ENCODE peak calls at places on chromosomes 5 and 9, in five cellular contexts. V is pons; P is HS-27A; Z is naive thymus-derived CD8-positive, alpha-beta T cell; L is lower leg skin. C is an unnamed sample.

GRCh38 chr5:120096413-120096812 is 367.7 kb upstream of the PRR16 start:
- DNase-seq in P (peak; percentile 14), Z (no peak), V (no peak), L (no peak), C (no peak)

GRCh38 chr9:68522126-68522525 is 18.6 kb downstream of the TMEM252 start:
- DNase-seq in P (no peak), Z (no peak), L (no peak), V (peak; percentile 63), C (no peak)

GRCh38 chr9:13163946-13164345 is 115.5 kb downstream of the MPDZ start:
- DNase-seq in L (no peak), P (no peak), Z (no peak), V (no peak), C (no peak)

GRCh38 chr5:164358531-164359259 is 853.3 kb downstream of the MAT2B start:
- DNase-seq in Z (no peak), P (no peak), L (no peak), V (no peak), C (no peak)

GRCh38 chr5:74232281-74232680 is 408.2 kb downstream of the ENC1 start:
- DNase-seq in V (no peak), P (peak; percentile 47), L (no peak), Z (no peak), C (peak; percentile 87)

GRCh38 chr9:112754578-112754977 is 4.0 kb downstream of the SNX30 start:
- DNase-seq in P (no peak), L (peak; percentile 49), V (no peak), Z (no peak), C (no peak)

GRCh38 chr9:18605763-18606162 is 131.8 kb downstream of the ADAMTSL1 start:
- DNase-seq in V (no peak), P (no peak), Z (no peak), L (no peak), C (no peak)

GRCh38 chr5:82358454-82358853 is 80.3 kb upstream of the RPS23 start:
- DNase-seq in V (no peak), Z (no peak), P (no peak), L (no peak), C (no peak)

C was measured in osteoblast.